ENCODE peak calls at places on chromosomes 4 and X, in eight cellular contexts. K is upper lobe of right lung, H is SK-N-SH, T is mammary epithelial cell, V is colonic mucosa, U is body of pancreas, F is right lobe of liver, A is psoas muscle. B is an unnamed sample.

GRCh38 chr4:52019941-52020657 is at the start of gene LRRC66:
- DNase-seq in K (no peak), H (no peak), T (no peak), V (peak; percentile 92), U (peak; percentile 8), F (peak; percentile 61), A (no peak), B (no peak)

GRCh38 chr4:10074767-10075105 is 41.9 kb downstream of the WDR1 start:
- DNase-seq in K (no peak), H (no peak), T (peak; percentile 46), V (no peak), U (no peak), F (peak; percentile 39), A (no peak), B (no peak)

GRCh38 chr4:20248155-20248558 is 3.5 kb upstream of the SLIT2 start:
- DNase-seq in K (no peak), H (peak; percentile 55), T (no peak), V (no peak), U (peak; percentile 13), F (no peak), A (no peak), B (no peak)

GRCh38 chrX:22053486-22053885 is 21.4 kb downstream of the PHEX start:
- DNase-seq in K (no peak), H (no peak), T (no peak), V (no peak), U (no peak), F (no peak), A (no peak), B (no peak)

GRCh38 chrX:122134291-122134690 is 1049.8 kb upstream of the GRIA3 start:
- DNase-seq in K (no peak), H (no peak), T (no peak), V (no peak), U (no peak), F (no peak), A (no peak), B (no peak)

GRCh38 chrX:3549442-3549875 is 164.0 kb downstream of the PRKX start:
- DNase-seq in K (no peak), H (peak; percentile 15), T (peak; percentile 39), V (no peak), U (peak; percentile 29), F (no peak), A (no peak), B (no peak)

GRCh38 chr4:137471461-137471860 is 60.8 kb downstream of the PCDH18 start:
- DNase-seq in K (no peak), H (no peak), T (no peak), V (no peak), U (no peak), F (no peak), A (no peak), B (no peak)

GRCh38 chr4:13640149-13640671 is 12.7 kb upstream of the BOD1L1 start:
- DNase-seq in K (no peak), H (no peak), T (peak; percentile 88), V (no peak), U (no peak), F (no peak), A (no peak), B (no peak)

GRCh38 chr4:93764647-93765246 is 63.8 kb upstream of the ATOH1 start:
- DNase-seq in K (no peak), H (peak; percentile 33), T (peak; percentile 26), V (peak; percentile 20), U (peak; percentile 46), F (no peak), A (no peak), B (no peak)

GRCh38 chr4:141352775-141353544 is 132.3 kb downstream of the ZNF330 start:
- DNase-seq in K (no peak), H (no peak), T (peak; percentile 12), V (no peak), U (no peak), F (no peak), A (no peak), B (no peak)

GRCh38 chr4:56372774-56373173 is 14.5 kb downstream of the AASDH start:
- DNase-seq in K (no peak), H (no peak), T (peak; percentile 57), V (no peak), U (no peak), F (no peak), A (no peak), B (no peak)

GRCh38 chr4:151658959-151659593 is 101.7 kb downstream of the GATB start:
- DNase-seq in K (no peak), H (no peak), T (no peak), V (no peak), U (no peak), F (no peak), A (no peak), B (no peak)

GRCh38 chrX:148854351-148854750 is 353.9 kb downstream of the AFF2 start:
- DNase-seq in K (no peak), H (no peak), T (peak; percentile 45), V (no peak), U (no peak), F (no peak), A (no peak), B (no peak)

GRCh38 chr4:150593996-150594395 is 12.0 kb downstream of the MAB21L2 start:
- DNase-seq in K (no peak), H (no peak), T (no peak), V (no peak), U (no peak), F (no peak), A (no peak), B (no peak)

GRCh38 chr4:15420642-15421041 is 7.2 kb upstream of the C1QTNF7 start:
- DNase-seq in K (no peak), H (no peak), T (peak; percentile 48), V (no peak), U (no peak), F (no peak), A (no peak), B (no peak)

GRCh38 chrX:12903646-12904045 is 2.8 kb upstream of the TLR8 start:
- DNase-seq in K (no peak), H (no peak), T (no peak), V (no peak), U (no peak), F (no peak), A (no peak), B (no peak)

GRCh38 chrX:57821703-57822375 is 88.4 kb downstream of the ZXDA start:
- DNase-seq in K (no peak), H (peak; percentile 25), T (peak; percentile 35), V (peak; percentile 36), U (peak; percentile 46), F (no peak), A (no peak), B (no peak)

GRCh38 chrX:106481341-106481740 is 130.4 kb upstream of the RADX start:
- DNase-seq in K (no peak), H (peak; percentile 33), T (peak; percentile 42), V (peak; percentile 72), U (peak; percentile 47), F (no peak), A (no peak), B (no peak)

GRCh38 chr4:74055096-74055495 is 16.6 kb upstream of the CXCL3 start:
- DNase-seq in K (no peak), H (no peak), T (no peak), V (peak; percentile 49), U (no peak), F (no peak), A (no peak), B (no peak)

GRCh38 chr4:95249402-95250043 is 299.2 kb downstream of the UNC5C start:
- DNase-seq in K (no peak), H (no peak), T (no peak), V (no peak), U (no peak), F (no peak), A (no peak), B (no peak)

GRCh38 chr4:182715548-182715947 is 201.6 kb downstream of the DCTD start:
- DNase-seq in K (no peak), H (no peak), T (no peak), V (no peak), U (no peak), F (no peak), A (no peak), B (no peak)

GRCh38 chr4:107688421-107688820 is 31.6 kb downstream of the PAPSS1 start:
- DNase-seq in K (no peak), H (no peak), T (no peak), V (no peak), U (no peak), F (no peak), A (no peak), B (no peak)

GRCh38 chr4:159829184-159829583 is 726.3 kb downstream of the RAPGEF2 start:
- DNase-seq in K (no peak), H (no peak), T (no peak), V (no peak), U (no peak), F (no peak), A (no peak), B (no peak)

GRCh38 chr4:39759569-39759968 is 61.6 kb downstream of the UBE2K start:
- DNase-seq in K (no peak), H (no peak), T (no peak), V (no peak), U (no peak), F (no peak), A (no peak), B (no peak)
- H3K4me3 ChIP-seq in K (no peak overlapping the region), H (no peak overlapping the region), T (no peak overlapping the region), V (no peak overlapping the region), U (no peak overlapping the region), F (no peak overlapping the region), A (no peak overlapping the region), B (no peak overlapping the region)

DNA sequence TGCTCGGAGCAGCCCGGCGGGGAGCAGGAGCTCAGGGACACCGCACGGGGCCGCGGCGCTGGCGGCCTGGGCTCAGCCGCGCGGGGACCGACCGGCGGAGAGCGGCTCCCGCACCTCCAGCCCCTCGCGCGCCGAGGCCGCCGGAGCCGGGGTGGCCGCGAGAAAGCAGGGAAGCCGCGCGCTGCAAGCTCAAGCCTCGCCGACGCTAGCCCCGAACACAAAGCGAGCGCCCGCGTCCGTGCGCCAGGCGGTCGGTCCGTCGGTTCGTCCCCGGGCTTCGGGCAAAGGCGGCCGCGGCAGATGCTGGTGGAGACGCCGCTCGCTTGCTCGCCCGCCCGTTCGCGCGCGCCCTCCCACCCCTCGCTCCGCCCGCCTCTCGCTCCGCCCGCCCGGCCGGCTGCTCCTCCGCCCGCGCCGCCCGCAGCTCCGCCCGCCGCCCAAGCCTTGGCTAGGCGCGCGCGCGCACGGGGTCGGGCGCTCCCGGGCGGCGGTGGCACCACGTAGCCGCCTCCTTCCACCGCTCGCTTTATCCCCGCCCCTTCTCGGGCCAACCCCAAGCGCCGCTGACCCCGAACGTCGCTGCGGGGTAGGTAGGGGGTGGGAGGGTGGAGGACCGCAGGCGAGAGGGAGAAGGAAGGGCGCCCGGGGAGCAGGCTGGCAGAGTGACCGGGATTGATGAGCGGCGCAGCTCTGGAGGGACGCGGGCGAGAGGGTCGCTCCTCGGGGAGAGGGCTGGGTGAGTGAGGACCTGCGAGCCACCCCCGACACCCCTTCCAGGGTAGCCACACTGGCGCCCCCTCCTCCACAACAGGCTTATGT is at the start of gene TSPAN5:
- DNase-seq in K (peak; percentile 89), H (peak; percentile 95), T (peak; percentile 80), V (peak; percentile 80), U (peak; percentile 73), F (peak; percentile 84), A (peak; percentile 76), B (peak; percentile 82)
- H3K4me1 ChIP-seq in K (peaks cover 16% of the 10 kb centered on the region), H (peaks cover 27% of the 10 kb centered on the region), T (peaks cover 57% of the 10 kb centered on the region), V (no peaks in the 10 kb centered on the region), U (peaks cover 17% of the 10 kb centered on the region), F (no peaks in the 10 kb centered on the region), A (peaks cover 18% of the 10 kb centered on the region), B (peaks cover 24% of the 10 kb centered on the region)

GRCh38 chr4:43882470-43882869 is 566.1 kb downstream of the KCTD8 start:
- DNase-seq in K (no peak), H (no peak), T (no peak), V (no peak), U (no peak), F (no peak), A (no peak), B (no peak)
- TF ChIP-seq CTCF in K (no peak), H (no peak), T (no peak), V (no peak), U (no peak), F (no peak), A (no peak), B (no peak)

GRCh38 chr4:184812651-184813181 is 13.1 kb downstream of the ACSL1 start:
- DNase-seq in K (no peak), H (no peak), T (peak; percentile 40), V (no peak), U (no peak), F (no peak), A (no peak), B (no peak)
- H3K4me3 ChIP-seq in K (no peak overlapping the region), H (no peak overlapping the region), T (no peak overlapping the region), V (no peak overlapping the region), U (no peak overlapping the region), F (peak overlapping the region; percentile 33), A (peak overlapping the region; percentile 42), B (no peak overlapping the region)